ENCODE peak calls at places on chromosomes 2 and 18, in six cellular contexts. K is MG63, E is Peyer's patch, N is heart left ventricle, F is colonic mucosa, O is transverse colon. S is an unnamed sample.

GRCh38 chr18:48673456-48674197 is 134.8 kb downstream of the CTIF start:
- DNase-seq in K (no peak), E (no peak), N (no peak), F (no peak), O (no peak), S (peak)

GRCh38 chr2:49943944-49944803 is 789.9 kb upstream of the FSHR start:
- DNase-seq in K (no peak), E (no peak), N (no peak), F (no peak), O (no peak), S (no peak)

GRCh38 chr18:48908916-48909315 is 41.8 kb downstream of the SMAD7 start:
- DNase-seq in K (no peak), E (no peak), N (no peak), F (no peak), O (no peak), S (no peak)

GRCh38 chr2:193963472-193964119 is 1693.4 kb upstream of the SLC39A10 start:
- DNase-seq in K (no peak), E (no peak), N (no peak), F (no peak), O (no peak), S (no peak)

GRCh38 chr2:112947374-112947773 is 30.4 kb upstream of the IL36G start:
- DNase-seq in K (no peak), E (no peak), N (no peak), F (no peak), O (no peak), S (no peak)

GRCh38 chr2:136116111-136116812 is 1.7 kb downstream of the CXCR4 start:
- DNase-seq in K (peak), E (peak), N (peak), F (peak), O (peak), S (peak)

GRCh38 chr18:64974378-64975125 is 776.3 kb upstream of the CDH7 start:
- DNase-seq in K (no peak), E (no peak), N (no peak), F (no peak), O (no peak), S (no peak)

GRCh38 chr2:218168635-218169462 is 2.1 kb upstream of the CXCR1 start:
- DNase-seq in K (peak), E (peak), N (peak), F (peak), O (peak), S (peak)

GRCh38 chr2:26887142-26887541 is 39.2 kb downstream of the DPYSL5 start:
- DNase-seq in K (no peak), E (no peak), N (no peak), F (no peak), O (no peak), S (no peak)

GRCh38 chr2:47060652-47061170 is 94.4 kb downstream of the STPG4 start:
- DNase-seq in K (no peak), E (no peak), N (no peak), F (no peak), O (no peak), S (no peak)

GRCh38 chr2:113750385-113750784 is 6.1 kb downstream of the SLC35F5 start:
- DNase-seq in K (no peak), E (no peak), N (no peak), F (no peak), O (no peak), S (no peak)

GRCh38 chr2:237721828-237722227 is 76.8 kb upstream of the RBM44 start:
- DNase-seq in K (no peak), E (no peak), N (no peak), F (no peak), O (no peak), S (no peak)

GRCh38 chr2:170703776-170704476 is 11.2 kb upstream of the SP5 start:
- DNase-seq in K (no peak), E (no peak), N (no peak), F (no peak), O (no peak), S (no peak)

GRCh38 chr2:152198499-152198898 is 22.9 kb upstream of the STAM2 start:
- DNase-seq in K (no peak), E (no peak), N (no peak), F (no peak), O (no peak), S (no peak)

GRCh38 chr18:47801817-47802216 is 128.6 kb downstream of the SMAD2 start:
- DNase-seq in K (no peak), E (no peak), N (no peak), F (no peak), O (no peak), S (no peak)

GRCh38 chr2:64274399-64275173 is 130.4 kb upstream of the PELI1 start:
- DNase-seq in K (no peak), E (no peak), N (no peak), F (no peak), O (no peak), S (no peak)

DNA sequence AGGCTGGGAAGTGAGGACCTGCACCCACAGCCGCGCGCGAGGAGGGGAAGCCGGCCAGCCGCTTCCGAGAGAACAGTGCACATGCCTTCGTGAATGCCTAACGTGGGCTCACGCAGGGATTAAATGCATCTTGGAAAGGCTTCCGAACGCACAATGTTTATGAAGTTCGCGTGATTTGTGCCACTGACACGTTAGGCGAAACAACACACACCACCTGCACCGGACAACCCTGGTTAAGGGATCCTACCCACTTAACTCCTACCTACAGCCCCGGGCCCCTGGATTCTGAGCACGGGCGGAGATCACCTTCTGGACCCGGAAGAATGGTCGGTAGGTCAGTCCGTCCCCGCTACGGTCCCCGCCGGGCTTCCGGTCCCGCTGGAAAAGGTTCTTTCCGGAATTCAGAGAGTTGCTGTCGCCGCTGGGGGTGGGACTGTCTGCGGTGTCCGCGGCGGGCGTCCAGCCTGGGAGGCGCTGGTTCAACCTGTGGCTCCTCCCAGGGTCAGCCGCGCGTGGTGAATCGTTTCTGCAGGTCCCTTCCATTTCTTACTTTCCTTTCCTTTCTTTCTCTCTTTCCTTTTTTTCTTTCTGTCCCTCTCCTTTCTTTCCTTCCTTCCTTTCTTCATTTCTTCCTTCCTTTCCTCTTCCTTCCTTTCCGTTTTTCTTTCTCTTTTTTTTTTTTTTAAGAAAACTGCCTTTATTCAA is at the start of gene MTIF2:
- DNase-seq in K (peak), E (peak), N (peak), F (peak), O (peak), S (peak)
- H3K4me3 ChIP-seq in K (peak), E (peak), N (peak), F (peak), O (peak), S (peak)

GRCh38 chr2:18749912-18750526 is 160.7 kb upstream of the NT5C1B start:
- DNase-seq in K (peak), E (peak), N (peak), F (peak), O (peak), S (peak)

GRCh38 chr2:18753722-18754121 is 164.4 kb upstream of the NT5C1B start:
- DNase-seq in K (no peak), E (no peak), N (no peak), F (no peak), O (no peak), S (no peak)

GRCh38 chr2:18752022-18752493 is 162.7 kb upstream of the NT5C1B start:
- DNase-seq in K (no peak), E (no peak), N (no peak), F (no peak), O (no peak), S (no peak)

GRCh38 chr2:18752667-18753422 is 163.5 kb upstream of the NT5C1B start:
- DNase-seq in K (no peak), E (no peak), N (no peak), F (no peak), O (no peak), S (peak)

GRCh38 chr2:18750662-18751554 is 161.5 kb upstream of the NT5C1B start:
- DNase-seq in K (no peak), E (no peak), N (no peak), F (no peak), O (no peak), S (no peak)
- H3K4me3 ChIP-seq in K (no peak), E (no peak), N (no peak), F (no peak), O (no peak), S (no peak)

GRCh38 chr2:201228271-201228911 is 31.9 kb upstream of the CASP8 start:
- DNase-seq in K (peak), E (no peak), N (no peak), F (no peak), O (no peak), S (no peak)

GRCh38 chr2:201220102-201220570 is 37.2 kb downstream of the CASP10 start:
- DNase-seq in K (no peak), E (no peak), N (peak), F (peak), O (peak), S (no peak)

GRCh38 chr2:201219328-201220096 is 36.6 kb downstream of the CASP10 start:
- DNase-seq in K (no peak), E (no peak), N (no peak), F (peak), O (peak), S (no peak)

GRCh38 chr2:201218780-201219179 is 35.8 kb downstream of the CASP10 start:
- DNase-seq in K (peak), E (no peak), N (no peak), F (peak), O (peak), S (no peak)

GRCh38 chr2:201223089-201224073 is 37.0 kb upstream of the CASP8 start:
- DNase-seq in K (no peak), E (no peak), N (no peak), F (no peak), O (no peak), S (no peak)
- H3K4me3 ChIP-seq in K (no peak), E (no peak), N (no peak), F (no peak), O (no peak), S (no peak)

DNA sequence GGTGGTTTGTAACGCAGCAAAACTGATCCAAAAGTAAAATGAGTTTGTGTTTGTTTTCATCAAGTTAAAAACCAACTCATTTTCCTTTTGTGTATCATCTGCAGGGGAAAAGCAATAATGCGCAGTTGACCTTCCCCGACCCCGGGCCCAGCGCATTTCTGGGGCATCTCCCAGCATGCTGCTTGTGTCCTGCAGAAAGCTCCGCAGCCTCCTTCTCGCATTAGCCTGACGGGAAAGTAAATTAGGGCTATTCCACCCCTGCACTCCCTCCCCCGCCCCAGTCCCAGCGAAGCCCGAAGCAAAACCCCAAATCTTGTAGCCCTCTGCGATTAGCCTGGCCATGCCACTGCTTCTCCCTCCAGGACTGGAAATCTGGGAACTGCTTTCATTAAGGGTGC is 82.0 kb upstream of the PPM1B start:
- DNase-seq in K (no peak), E (no peak), N (no peak), F (no peak), O (no peak), S (no peak)
- H3K4me3 ChIP-seq in K (no peak), E (no peak), N (peak), F (no peak), O (no peak), S (no peak)

GRCh38 chr2:144686518-144687215 is 166.7 kb upstream of the ZEB2 start:
- DNase-seq in K (no peak), E (no peak), N (no peak), F (no peak), O (no peak), S (no peak)
- H3K4me3 ChIP-seq in K (no peak), E (no peak), N (no peak), F (no peak), O (no peak), S (no peak)

GRCh38 chr2:188665727-188666304 is 308.4 kb upstream of the COL3A1 start:
- DNase-seq in K (no peak), E (no peak), N (no peak), F (no peak), O (no peak), S (no peak)
- H3K4me3 ChIP-seq in K (no peak), E (no peak), N (no peak), F (no peak), O (no peak), S (no peak)

GRCh38 chr2:75799859-75800258 is 89.1 kb upstream of the GCFC2 start:
- DNase-seq in K (no peak), E (no peak), N (no peak), F (no peak), O (no peak), S (no peak)

GRCh38 chr2:75798624-75799023 is 87.9 kb upstream of the GCFC2 start:
- DNase-seq in K (no peak), E (no peak), N (no peak), F (no peak), O (no peak), S (no peak)

GRCh38 chr2:75800456-75800855 is 89.7 kb upstream of the GCFC2 start:
- DNase-seq in K (no peak), E (no peak), N (no peak), F (no peak), O (no peak), S (no peak)

GRCh38 chr2:75801234-75801982 is 90.7 kb upstream of the GCFC2 start:
- DNase-seq in K (no peak), E (no peak), N (no peak), F (no peak), O (no peak), S (no peak)
- H3K4me3 ChIP-seq in K (no peak), E (no peak), N (no peak), F (no peak), O (no peak), S (no peak)

GRCh38 chr18:50320719-50321118 is 33.2 kb upstream of the CXXC1 start:
- DNase-seq in K (no peak), E (no peak), N (no peak), F (no peak), O (no peak), S (peak)
- H3K4me3 ChIP-seq in K (no peak), E (no peak), N (no peak), F (no peak), O (no peak), S (no peak)

DNA sequence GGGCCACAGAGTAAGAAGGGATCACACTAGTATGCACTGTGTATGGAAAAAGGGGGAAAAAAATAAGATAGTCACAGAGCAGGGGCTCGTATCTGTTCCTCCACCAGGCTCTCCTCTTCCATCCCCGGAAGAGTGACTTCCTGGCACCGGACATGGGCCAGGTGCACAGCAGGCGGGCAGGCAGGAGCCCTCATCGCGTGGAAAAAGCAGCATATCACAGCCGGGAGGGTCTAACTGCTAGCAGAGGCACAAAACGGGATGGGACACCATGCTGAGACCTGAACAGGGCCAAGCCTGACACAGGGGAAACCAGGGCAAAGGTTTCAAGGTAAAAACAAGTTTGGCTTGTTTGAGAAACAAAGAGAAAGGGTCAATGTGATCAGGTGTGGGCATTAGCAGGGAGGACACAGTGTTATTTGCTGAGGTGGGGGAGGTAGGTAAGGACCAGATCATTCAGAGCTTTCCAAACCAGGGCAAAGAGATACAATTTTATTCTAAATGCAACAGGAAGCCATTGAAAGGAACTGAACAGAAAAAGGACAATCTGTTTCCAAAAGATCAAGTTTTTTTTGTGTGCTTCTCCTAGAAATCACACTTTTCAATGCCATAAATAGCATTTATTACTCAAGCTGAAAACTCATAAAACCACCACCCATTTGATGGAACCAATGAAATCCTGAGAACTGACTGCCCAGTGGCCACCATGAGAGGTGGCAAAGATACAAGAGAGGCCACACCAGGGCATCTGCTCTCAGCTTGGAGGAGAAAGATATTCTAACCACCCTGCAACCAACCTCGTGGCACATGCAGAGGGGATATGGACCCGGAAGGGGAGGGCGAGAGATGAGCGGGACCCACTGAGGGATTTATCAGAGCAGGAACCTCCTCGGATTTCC is 9.2 kb downstream of the CYB5A start:
- DNase-seq in K (no peak), E (no peak), N (no peak), F (peak), O (no peak), S (no peak)
- H3K4me3 ChIP-seq in K (no peak), E (no peak), N (no peak), F (no peak), O (no peak), S (no peak)